ENCODE peak calls at places on chromosomes 6 and 20, in nine cellular contexts. One of them, this sample, is unnamed.

GRCh38 chr6:11370191-11371018 is 137.9 kb upstream of the NEDD9 start:
- DNase-seq in HCT116: no peak
- DNase-seq in right cardiac atrium: peak; percentile 64
- DNase-seq in right lobe of liver: no peak
- DNase-seq in endodermal cell: peak; percentile 32
- DNase-seq in cardiac fibroblast: peak; percentile 19
- DNase-seq in NCI-H2081: no peak
- DNase-seq in left ventricle myocardium inferior: no peak
- DNase-seq in CD8-positive, alpha-beta memory T cell: no peak
- DNase-seq in this sample: no peak

GRCh38 chr20:36275011-36275410 is 31.1 kb upstream of the DLGAP4 start:
- DNase-seq in HCT116: no peak
- DNase-seq in NCI-H2081: no peak
- DNase-seq in right cardiac atrium: no peak
- DNase-seq in cardiac fibroblast: no peak
- DNase-seq in endodermal cell: no peak
- DNase-seq in CD8-positive, alpha-beta memory T cell: no peak
- DNase-seq in left ventricle myocardium inferior: no peak
- DNase-seq in right lobe of liver: no peak
- DNase-seq in this sample: no peak

GRCh38 chr6:140538926-140539325 is 1164.5 kb upstream of the CITED2 start:
- DNase-seq in right lobe of liver: no peak
- DNase-seq in NCI-H2081: no peak
- DNase-seq in endodermal cell: no peak
- DNase-seq in HCT116: no peak
- DNase-seq in right cardiac atrium: no peak
- DNase-seq in cardiac fibroblast: no peak
- DNase-seq in left ventricle myocardium inferior: no peak
- DNase-seq in CD8-positive, alpha-beta memory T cell: no peak
- DNase-seq in this sample: no peak

GRCh38 chr20:46720776-46721425 is 11.5 kb downstream of the SLC2A10 start:
- DNase-seq in CD8-positive, alpha-beta memory T cell: no peak
- DNase-seq in cardiac fibroblast: no peak
- DNase-seq in NCI-H2081: no peak
- DNase-seq in HCT116: no peak
- DNase-seq in right cardiac atrium: no peak
- DNase-seq in left ventricle myocardium inferior: no peak
- DNase-seq in right lobe of liver: no peak
- DNase-seq in endodermal cell: no peak
- DNase-seq in this sample: no peak

GRCh38 chr6:52877168-52877567 is 32.3 kb downstream of the GSTA3 start:
- DNase-seq in NCI-H2081: no peak
- DNase-seq in right lobe of liver: no peak
- DNase-seq in HCT116: peak; percentile 29
- DNase-seq in cardiac fibroblast: peak; percentile 78
- DNase-seq in left ventricle myocardium inferior: no peak
- DNase-seq in right cardiac atrium: no peak
- DNase-seq in CD8-positive, alpha-beta memory T cell: no peak
- DNase-seq in endodermal cell: no peak
- DNase-seq in this sample: no peak

GRCh38 chr6:111791415-111791814 is 81.8 kb downstream of the FYN start:
- DNase-seq in endodermal cell: no peak
- DNase-seq in right lobe of liver: no peak
- DNase-seq in CD8-positive, alpha-beta memory T cell: no peak
- DNase-seq in HCT116: no peak
- DNase-seq in cardiac fibroblast: peak; percentile 50
- DNase-seq in right cardiac atrium: no peak
- DNase-seq in left ventricle myocardium inferior: no peak
- DNase-seq in NCI-H2081: no peak
- DNase-seq in this sample: no peak

GRCh38 chr6:26141378-26141901 is 54.2 kb downstream of the HFE start:
- DNase-seq in endodermal cell: peak; percentile 65
- DNase-seq in CD8-positive, alpha-beta memory T cell: no peak
- DNase-seq in right cardiac atrium: no peak
- DNase-seq in left ventricle myocardium inferior: no peak
- DNase-seq in NCI-H2081: no peak
- DNase-seq in HCT116: no peak
- DNase-seq in right lobe of liver: no peak
- DNase-seq in cardiac fibroblast: no peak
- DNase-seq in this sample: no peak

GRCh38 chr6:3534599-3534998 is 77.7 kb upstream of the SLC22A23 start:
- DNase-seq in left ventricle myocardium inferior: no peak
- DNase-seq in right lobe of liver: no peak
- DNase-seq in cardiac fibroblast: no peak
- DNase-seq in HCT116: no peak
- DNase-seq in right cardiac atrium: no peak
- DNase-seq in CD8-positive, alpha-beta memory T cell: no peak
- DNase-seq in NCI-H2081: no peak
- DNase-seq in endodermal cell: no peak
- DNase-seq in this sample: no peak

GRCh38 chr6:131173680-131174079 is 38.4 kb downstream of the AKAP7 start:
- DNase-seq in CD8-positive, alpha-beta memory T cell: no peak
- DNase-seq in cardiac fibroblast: peak; percentile 58
- DNase-seq in endodermal cell: no peak
- DNase-seq in right cardiac atrium: no peak
- DNase-seq in NCI-H2081: no peak
- DNase-seq in right lobe of liver: no peak
- DNase-seq in left ventricle myocardium inferior: no peak
- DNase-seq in HCT116: no peak
- DNase-seq in this sample: no peak

GRCh38 chr6:129253731-129254130 is 370.8 kb downstream of the LAMA2 start:
- DNase-seq in NCI-H2081: no peak
- DNase-seq in cardiac fibroblast: no peak
- DNase-seq in right cardiac atrium: no peak
- DNase-seq in right lobe of liver: no peak
- DNase-seq in left ventricle myocardium inferior: no peak
- DNase-seq in CD8-positive, alpha-beta memory T cell: no peak
- DNase-seq in endodermal cell: no peak
- DNase-seq in HCT116: no peak
- DNase-seq in this sample: no peak

GRCh38 chr20:37267684-37268313 is 6.2 kb upstream of the GHRH start:
- DNase-seq in right lobe of liver: no peak
- DNase-seq in CD8-positive, alpha-beta memory T cell: no peak
- DNase-seq in NCI-H2081: no peak
- DNase-seq in HCT116: no peak
- DNase-seq in endodermal cell: peak; percentile 69
- DNase-seq in right cardiac atrium: no peak
- DNase-seq in cardiac fibroblast: no peak
- DNase-seq in left ventricle myocardium inferior: no peak
- DNase-seq in this sample: peak; percentile 66

GRCh38 chr6:137472738-137473137 is 21.5 kb downstream of the OLIG3 start:
- DNase-seq in left ventricle myocardium inferior: no peak
- DNase-seq in endodermal cell: no peak
- DNase-seq in CD8-positive, alpha-beta memory T cell: no peak
- DNase-seq in cardiac fibroblast: no peak
- DNase-seq in HCT116: no peak
- DNase-seq in right lobe of liver: no peak
- DNase-seq in NCI-H2081: no peak
- DNase-seq in right cardiac atrium: no peak
- DNase-seq in this sample: no peak

GRCh38 chr20:18388860-18389259 is 78.0 kb downstream of the DZANK1 start:
- DNase-seq in HCT116: peak; percentile 7
- DNase-seq in left ventricle myocardium inferior: no peak
- DNase-seq in right cardiac atrium: no peak
- DNase-seq in CD8-positive, alpha-beta memory T cell: no peak
- DNase-seq in endodermal cell: no peak
- DNase-seq in right lobe of liver: no peak
- DNase-seq in NCI-H2081: no peak
- DNase-seq in cardiac fibroblast: peak; percentile 62
- DNase-seq in this sample: no peak

GRCh38 chr20:64099880-64100565 is 7.3 kb downstream of the NPBWR2 start:
- DNase-seq in right lobe of liver: no peak
- DNase-seq in left ventricle myocardium inferior: no peak
- DNase-seq in cardiac fibroblast: no peak
- DNase-seq in CD8-positive, alpha-beta memory T cell: peak; percentile 54
- DNase-seq in HCT116: no peak
- DNase-seq in endodermal cell: no peak
- DNase-seq in right cardiac atrium: peak; percentile 42
- DNase-seq in NCI-H2081: peak; percentile 57
- DNase-seq in this sample: no peak

GRCh38 chr20:22523499-22524392 is 60.6 kb downstream of the FOXA2 start:
- DNase-seq in right lobe of liver: peak; percentile 53
- DNase-seq in right cardiac atrium: no peak
- DNase-seq in CD8-positive, alpha-beta memory T cell: no peak
- DNase-seq in cardiac fibroblast: no peak
- DNase-seq in endodermal cell: no peak
- DNase-seq in left ventricle myocardium inferior: no peak
- DNase-seq in HCT116: no peak
- DNase-seq in NCI-H2081: no peak
- DNase-seq in this sample: no peak

GRCh38 chr20:50967621-50968020 is 9.0 kb downstream of the MOCS3 start:
- DNase-seq in HCT116: no peak
- DNase-seq in NCI-H2081: no peak
- DNase-seq in endodermal cell: no peak
- DNase-seq in right cardiac atrium: no peak
- DNase-seq in CD8-positive, alpha-beta memory T cell: no peak
- DNase-seq in right lobe of liver: no peak
- DNase-seq in cardiac fibroblast: no peak
- DNase-seq in left ventricle myocardium inferior: no peak
- DNase-seq in this sample: no peak

GRCh38 chr6:13357551-13358075 is 29.3 kb upstream of the TBC1D7 start:
- DNase-seq in NCI-H2081: no peak
- DNase-seq in HCT116: no peak
- DNase-seq in right cardiac atrium: peak; percentile 78
- DNase-seq in cardiac fibroblast: peak; percentile 57
- DNase-seq in left ventricle myocardium inferior: no peak
- DNase-seq in right lobe of liver: no peak
- DNase-seq in endodermal cell: no peak
- DNase-seq in CD8-positive, alpha-beta memory T cell: no peak
- DNase-seq in this sample: peak; percentile 52

GRCh38 chr6:81636930-81637568 is 115.4 kb downstream of the TENT5A start:
- DNase-seq in right lobe of liver: no peak
- DNase-seq in CD8-positive, alpha-beta memory T cell: no peak
- DNase-seq in endodermal cell: no peak
- DNase-seq in HCT116: no peak
- DNase-seq in right cardiac atrium: no peak
- DNase-seq in left ventricle myocardium inferior: no peak
- DNase-seq in NCI-H2081: no peak
- DNase-seq in cardiac fibroblast: no peak
- DNase-seq in this sample: no peak

GRCh38 chr20:3648941-3649340 is 14.3 kb downstream of the GFRA4 start:
- DNase-seq in cardiac fibroblast: no peak
- DNase-seq in right lobe of liver: no peak
- DNase-seq in endodermal cell: no peak
- DNase-seq in NCI-H2081: no peak
- DNase-seq in right cardiac atrium: no peak
- DNase-seq in CD8-positive, alpha-beta memory T cell: no peak
- DNase-seq in HCT116: no peak
- DNase-seq in left ventricle myocardium inferior: no peak
- DNase-seq in this sample: no peak

GRCh38 chr6:107491059-107491609 is 1.2 kb downstream of the SOBP start:
- DNase-seq in left ventricle myocardium inferior: peak; percentile 84
- DNase-seq in cardiac fibroblast: peak; percentile 65
- DNase-seq in NCI-H2081: peak; percentile 17
- DNase-seq in right lobe of liver: peak; percentile 63
- DNase-seq in endodermal cell: peak; percentile 85
- DNase-seq in CD8-positive, alpha-beta memory T cell: peak; percentile 6
- DNase-seq in right cardiac atrium: peak; percentile 93
- DNase-seq in HCT116: no peak
- DNase-seq in this sample: peak; percentile 64

GRCh38 chr6:118663993-118664985 is 12.9 kb upstream of the CEP85L start:
- DNase-seq in endodermal cell: no peak
- DNase-seq in left ventricle myocardium inferior: no peak
- DNase-seq in right lobe of liver: no peak
- DNase-seq in CD8-positive, alpha-beta memory T cell: peak; percentile 21
- DNase-seq in right cardiac atrium: no peak
- DNase-seq in HCT116: no peak
- DNase-seq in NCI-H2081: no peak
- DNase-seq in cardiac fibroblast: no peak
- DNase-seq in this sample: no peak

GRCh38 chr6:13068558-13069210 is 259.7 kb downstream of the TBC1D7 start:
- DNase-seq in cardiac fibroblast: no peak
- DNase-seq in left ventricle myocardium inferior: no peak
- DNase-seq in right cardiac atrium: no peak
- DNase-seq in right lobe of liver: no peak
- DNase-seq in endodermal cell: peak; percentile 1
- DNase-seq in CD8-positive, alpha-beta memory T cell: no peak
- DNase-seq in NCI-H2081: no peak
- DNase-seq in HCT116: no peak
- DNase-seq in this sample: no peak

GRCh38 chr6:63689421-63689820 is 53.8 kb downstream of the PHF3 start:
- DNase-seq in NCI-H2081: no peak
- DNase-seq in left ventricle myocardium inferior: no peak
- DNase-seq in right cardiac atrium: no peak
- DNase-seq in CD8-positive, alpha-beta memory T cell: no peak
- DNase-seq in endodermal cell: no peak
- DNase-seq in HCT116: no peak
- DNase-seq in right lobe of liver: no peak
- DNase-seq in cardiac fibroblast: no peak
- DNase-seq in this sample: no peak

GRCh38 chr6:99885051-99885450 is 109.0 kb downstream of the MCHR2 start:
- DNase-seq in NCI-H2081: no peak
- DNase-seq in cardiac fibroblast: no peak
- DNase-seq in HCT116: no peak
- DNase-seq in left ventricle myocardium inferior: no peak
- DNase-seq in right lobe of liver: no peak
- DNase-seq in endodermal cell: no peak
- DNase-seq in right cardiac atrium: no peak
- DNase-seq in CD8-positive, alpha-beta memory T cell: no peak
- DNase-seq in this sample: no peak

GRCh38 chr6:22828179-22829062 is 259.1 kb downstream of the HDGFL1 start:
- DNase-seq in right lobe of liver: peak; percentile 25
- DNase-seq in endodermal cell: peak; percentile 81
- DNase-seq in CD8-positive, alpha-beta memory T cell: no peak
- DNase-seq in NCI-H2081: peak; percentile 63
- DNase-seq in left ventricle myocardium inferior: no peak
- DNase-seq in cardiac fibroblast: peak; percentile 94
- DNase-seq in right cardiac atrium: no peak
- DNase-seq in HCT116: peak; percentile 53
- DNase-seq in this sample: peak; percentile 59

GRCh38 chr6:39804666-39805065 is 12.5 kb downstream of the DAAM2 start:
- DNase-seq in right lobe of liver: no peak
- DNase-seq in right cardiac atrium: no peak
- DNase-seq in left ventricle myocardium inferior: no peak
- DNase-seq in CD8-positive, alpha-beta memory T cell: no peak
- DNase-seq in endodermal cell: no peak
- DNase-seq in NCI-H2081: no peak
- DNase-seq in HCT116: no peak
- DNase-seq in cardiac fibroblast: no peak
- DNase-seq in this sample: no peak

GRCh38 chr20:199996-200395 is 10.5 kb upstream of the DEFB128 start:
- DNase-seq in NCI-H2081: no peak
- DNase-seq in CD8-positive, alpha-beta memory T cell: no peak
- DNase-seq in HCT116: no peak
- DNase-seq in endodermal cell: no peak
- DNase-seq in right cardiac atrium: no peak
- DNase-seq in left ventricle myocardium inferior: no peak
- DNase-seq in cardiac fibroblast: no peak
- DNase-seq in right lobe of liver: no peak
- DNase-seq in this sample: no peak